ENCODE peak calls at places on chromosomes 5 and 9, in four cellular contexts. One of them, this sample, is unnamed.

GRCh38 chr9:124216474-124217176 is 41.1 kb upstream of the NEK6 start:
- DNase-seq in GM12878: peak; percentile 80
- DNase-seq in GM12891: no peak
- DNase-seq in HL-60: peak; percentile 98
- DNase-seq in this sample: no peak

GRCh38 chr5:147307170-147307569 is 72.3 kb downstream of the STK32A start:
- DNase-seq in HL-60: no peak
- DNase-seq in GM12878: no peak
- DNase-seq in GM12891: no peak
- DNase-seq in this sample: no peak

GRCh38 chr5:121805931-121806330 is 45.8 kb upstream of the FTMT start:
- DNase-seq in HL-60: no peak
- DNase-seq in GM12878: no peak
- DNase-seq in GM12891: no peak
- DNase-seq in this sample: no peak

GRCh38 chr9:32395483-32396216 is 11.2 kb downstream of the ACO1 start:
- DNase-seq in GM12891: no peak
- DNase-seq in GM12878: no peak
- DNase-seq in HL-60: no peak
- DNase-seq in this sample: no peak

GRCh38 chr9:38486837-38487236 is 62.6 kb upstream of the IGFBPL1 start:
- DNase-seq in GM12891: no peak
- DNase-seq in GM12878: no peak
- DNase-seq in HL-60: no peak
- DNase-seq in this sample: no peak

GRCh38 chr5:55429707-55430253 is 105.0 kb downstream of the PLPP1 start:
- DNase-seq in GM12878: no peak
- DNase-seq in GM12891: no peak
- DNase-seq in HL-60: no peak
- DNase-seq in this sample: no peak

GRCh38 chr9:16245756-16246440 is 624.6 kb downstream of the BNC2 start:
- DNase-seq in GM12878: no peak
- DNase-seq in GM12891: no peak
- DNase-seq in HL-60: no peak
- DNase-seq in this sample: no peak

GRCh38 chr9:29865764-29866313 is 2292.6 kb upstream of the C9orf72 start:
- DNase-seq in GM12891: no peak
- DNase-seq in HL-60: no peak
- DNase-seq in GM12878: no peak
- DNase-seq in this sample: no peak

GRCh38 chr5:14397717-14398116 is 183.9 kb upstream of the OTULINL start:
- DNase-seq in GM12878: no peak
- DNase-seq in GM12891: no peak
- DNase-seq in HL-60: no peak
- DNase-seq in this sample: no peak

GRCh38 chr5:14739538-14739937 is 75.0 kb downstream of the OTULIN start:
- DNase-seq in GM12891: no peak
- DNase-seq in GM12878: no peak
- DNase-seq in HL-60: no peak
- DNase-seq in this sample: no peak

GRCh38 chr9:87193925-87194380 is 246.6 kb upstream of the GAS1 start:
- DNase-seq in GM12878: no peak
- DNase-seq in HL-60: no peak
- DNase-seq in GM12891: no peak
- DNase-seq in this sample: no peak

GRCh38 chr5:113514263-113514590 is 733 bp downstream of the YTHDC2 start:
- DNase-seq in GM12878: no peak
- DNase-seq in HL-60: no peak
- DNase-seq in GM12891: no peak
- DNase-seq in this sample: no peak

GRCh38 chr9:81620009-81620405 is 69.3 kb downstream of the TLE1 start:
- DNase-seq in GM12891: no peak
- DNase-seq in GM12878: no peak
- DNase-seq in HL-60: no peak
- DNase-seq in this sample: no peak

GRCh38 chr9:23771746-23772145 is 54.3 kb downstream of the ELAVL2 start:
- DNase-seq in GM12878: no peak
- DNase-seq in HL-60: no peak
- DNase-seq in GM12891: no peak
- DNase-seq in this sample: no peak

GRCh38 chr5:78768781-78769380 is 120.3 kb upstream of the LHFPL2 start:
- DNase-seq in HL-60: no peak
- DNase-seq in GM12891: no peak
- DNase-seq in GM12878: no peak
- DNase-seq in this sample: no peak

GRCh38 chr5:66849803-66850202 is 253.6 kb downstream of the MAST4 start:
- DNase-seq in GM12891: no peak
- DNase-seq in GM12878: no peak
- DNase-seq in HL-60: no peak
- DNase-seq in this sample: no peak

GRCh38 chr5:142982821-142983200 is 212.6 kb downstream of the ARHGAP26 start:
- DNase-seq in GM12878: no peak
- DNase-seq in HL-60: no peak
- DNase-seq in GM12891: no peak
- DNase-seq in this sample: no peak
- TF ChIP-seq SPI1 in GM12878: no peak
- TF ChIP-seq SPI1 in HL-60: no peak
- TF ChIP-seq SPI1 in GM12891: no peak
- TF ChIP-seq SPI1 in this sample: no peak

GRCh38 chr5:142531977-142532376 is 153.9 kb downstream of the FGF1 start:
- DNase-seq in GM12891: no peak
- DNase-seq in HL-60: no peak
- DNase-seq in GM12878: no peak
- DNase-seq in this sample: no peak

GRCh38 chr5:142529626-142530278 is 156.1 kb downstream of the FGF1 start:
- DNase-seq in GM12878: no peak
- DNase-seq in HL-60: no peak
- DNase-seq in GM12891: no peak
- DNase-seq in this sample: no peak

GRCh38 chr5:142530904-142531303 is 155.0 kb downstream of the FGF1 start:
- DNase-seq in GM12878: no peak
- DNase-seq in GM12891: no peak
- DNase-seq in HL-60: no peak
- DNase-seq in this sample: no peak

GRCh38 chr5:142527234-142527633 is 158.7 kb downstream of the FGF1 start:
- DNase-seq in GM12891: no peak
- DNase-seq in GM12878: no peak
- DNase-seq in HL-60: no peak
- DNase-seq in this sample: no peak

GRCh38 chr5:142527664-142528295 is 158.1 kb downstream of the FGF1 start:
- DNase-seq in GM12878: no peak
- DNase-seq in GM12891: no peak
- DNase-seq in HL-60: no peak
- DNase-seq in this sample: no peak
- TF ChIP-seq SPI1 in GM12878: no peak
- TF ChIP-seq SPI1 in GM12891: peak; percentile 55
- TF ChIP-seq SPI1 in HL-60: peak; percentile 11
- TF ChIP-seq SPI1 in this sample: no peak

GRCh38 chr5:16464664-16465543 is 696 bp downstream of the ZNF622 start:
- DNase-seq in GM12891: no peak
- DNase-seq in GM12878: no peak
- DNase-seq in HL-60: no peak
- DNase-seq in this sample: peak; percentile 32
- TF ChIP-seq SPI1 in GM12891: no peak
- TF ChIP-seq SPI1 in GM12878: no peak
- TF ChIP-seq SPI1 in HL-60: peak; percentile 26
- TF ChIP-seq SPI1 in this sample: peak; percentile 33

DNA sequence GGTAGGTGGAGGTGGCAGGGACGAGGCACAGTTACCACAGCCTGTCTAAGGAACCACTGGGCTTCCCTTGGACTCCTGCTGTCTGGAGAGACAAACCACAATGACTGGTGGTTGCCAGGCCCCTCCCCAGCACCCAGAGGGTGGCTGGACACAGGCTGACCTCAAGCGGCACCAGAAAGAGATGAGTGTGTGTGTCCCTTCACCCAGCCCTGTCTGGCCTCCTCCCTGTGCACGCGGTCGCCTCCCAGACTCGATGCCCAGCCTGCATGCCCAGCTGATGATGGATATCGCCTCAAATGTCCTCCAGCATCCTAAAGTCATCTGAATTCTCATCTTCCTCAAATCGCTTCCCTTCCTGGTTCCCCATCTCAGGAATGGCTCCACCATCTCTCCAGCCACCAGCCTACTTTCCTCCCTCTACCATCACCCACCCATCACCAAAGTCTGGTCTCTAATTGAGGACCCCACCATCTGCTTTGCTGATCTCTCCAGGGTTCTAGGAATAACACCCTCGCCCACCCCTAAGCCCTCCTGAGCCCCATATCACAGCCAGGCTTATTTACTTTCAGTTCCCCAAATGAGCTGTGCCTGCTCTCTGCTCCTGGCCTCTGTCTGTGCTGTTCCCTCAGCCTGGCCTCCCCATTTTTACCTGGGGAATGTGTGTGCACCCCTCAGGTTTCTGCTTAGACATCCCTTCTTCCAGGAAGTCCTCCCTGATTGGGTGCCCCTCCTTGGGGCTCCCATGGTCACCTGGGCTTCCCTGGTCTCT is 52.5 kb upstream of the GGTA1 start:
- DNase-seq in HL-60: no peak
- DNase-seq in GM12891: no peak
- DNase-seq in GM12878: no peak
- DNase-seq in this sample: no peak
- TF ChIP-seq SPI1 in HL-60: no peak
- TF ChIP-seq SPI1 in GM12891: peak; percentile 95
- TF ChIP-seq SPI1 in GM12878: peak; percentile 89
- TF ChIP-seq SPI1 in this sample: no peak

DNA sequence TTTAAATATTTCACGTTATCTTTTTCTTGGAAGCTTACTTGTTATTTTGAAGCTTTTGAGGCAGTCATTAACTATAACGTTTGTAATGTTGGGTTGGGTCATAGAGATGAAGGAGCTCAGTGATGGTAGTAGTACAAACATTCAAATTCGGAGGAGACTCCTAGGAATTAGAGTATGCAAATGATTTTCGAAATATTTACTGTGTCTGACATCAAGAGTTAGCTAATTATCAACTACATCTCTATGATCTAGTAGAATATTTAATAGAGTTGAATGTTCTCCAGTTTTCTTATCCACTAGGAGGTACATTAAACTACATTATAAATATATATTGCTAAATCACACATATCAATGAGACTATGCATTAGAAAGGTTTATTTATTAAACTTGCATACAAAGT is 28.8 kb upstream of the C5orf24 start:
- DNase-seq in GM12891: no peak
- DNase-seq in GM12878: no peak
- DNase-seq in HL-60: no peak
- DNase-seq in this sample: no peak
- TF ChIP-seq SPI1 in GM12891: no peak
- TF ChIP-seq SPI1 in GM12878: no peak
- TF ChIP-seq SPI1 in HL-60: no peak
- TF ChIP-seq SPI1 in this sample: no peak

GRCh38 chr5:88786789-88787188 is 96.2 kb downstream of the MEF2C start:
- DNase-seq in HL-60: no peak
- DNase-seq in GM12891: no peak
- DNase-seq in GM12878: no peak
- DNase-seq in this sample: no peak

GRCh38 chr5:88786217-88786560 is 96.8 kb downstream of the MEF2C start:
- DNase-seq in HL-60: no peak
- DNase-seq in GM12878: no peak
- DNase-seq in GM12891: no peak
- DNase-seq in this sample: no peak

GRCh38 chr5:88787856-88788255 is 95.1 kb downstream of the MEF2C start:
- DNase-seq in HL-60: no peak
- DNase-seq in GM12891: no peak
- DNase-seq in GM12878: no peak
- DNase-seq in this sample: no peak

GRCh38 chr5:88780731-88781130 is 102.3 kb downstream of the MEF2C start:
- DNase-seq in GM12878: no peak
- DNase-seq in GM12891: no peak
- DNase-seq in HL-60: no peak
- DNase-seq in this sample: no peak

DNA sequence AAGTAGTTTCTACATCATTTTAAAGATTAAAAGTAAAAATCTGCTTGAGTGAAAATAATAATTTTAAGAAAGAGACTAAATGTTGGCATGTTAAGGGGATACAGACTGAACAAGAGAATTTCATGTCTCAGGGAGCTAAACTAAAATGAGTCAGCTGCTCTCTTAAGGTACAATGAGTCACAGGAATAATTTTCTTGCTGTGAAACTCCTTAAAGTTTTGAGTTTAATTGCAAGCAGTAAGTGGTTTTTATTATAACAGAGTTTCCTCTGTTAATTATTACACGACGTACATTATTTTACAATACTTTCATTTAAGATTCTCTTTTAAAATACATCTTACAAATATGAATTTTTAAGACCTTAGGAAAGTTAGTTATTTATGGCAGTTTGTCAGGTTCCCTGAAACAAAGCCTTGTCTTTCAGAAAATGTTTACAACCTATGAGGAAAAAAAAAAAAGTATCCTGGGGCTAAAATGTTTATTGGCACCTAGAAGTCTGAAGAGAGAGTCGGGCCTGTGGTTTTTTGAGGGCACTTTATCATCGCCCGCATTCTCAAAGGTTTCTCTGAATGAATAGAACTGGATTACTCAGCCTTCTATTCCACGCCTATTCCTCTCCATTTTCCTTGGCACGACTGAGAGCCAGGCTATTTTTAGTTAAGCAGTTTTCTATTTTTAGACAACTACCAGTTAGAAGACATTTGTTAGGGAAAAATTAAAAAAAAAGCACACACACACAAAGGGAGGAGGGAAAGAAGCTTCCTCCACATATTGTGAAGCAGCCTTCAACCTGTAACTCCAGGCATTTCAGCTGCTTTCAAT is 97.4 kb downstream of the MEF2C start:
- DNase-seq in GM12891: no peak
- DNase-seq in HL-60: no peak
- DNase-seq in GM12878: peak; percentile 43
- DNase-seq in this sample: peak; percentile 45
- TF ChIP-seq SPI1 in GM12891: no peak
- TF ChIP-seq SPI1 in HL-60: no peak
- TF ChIP-seq SPI1 in GM12878: no peak
- TF ChIP-seq SPI1 in this sample: no peak

DNA sequence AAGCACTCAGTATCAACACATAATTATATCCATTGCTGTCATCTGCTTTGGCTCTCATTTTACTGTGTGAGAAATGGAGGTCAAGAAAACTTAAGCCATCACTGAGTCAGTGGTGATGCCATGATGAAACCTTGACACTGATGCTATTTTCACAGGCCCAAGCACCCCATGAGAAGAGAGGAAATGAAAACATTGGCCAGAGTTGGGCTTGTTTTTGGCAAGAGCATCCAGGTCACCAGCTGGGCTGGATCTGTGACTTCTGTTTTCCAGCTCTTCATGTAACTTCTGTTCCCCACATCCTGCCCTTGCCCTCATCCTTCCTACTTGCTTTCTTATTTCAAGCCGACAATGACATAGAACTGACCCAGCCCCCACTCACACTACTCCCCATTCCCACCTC is 10.0 kb downstream of the LCP2 start:
- DNase-seq in HL-60: no peak
- DNase-seq in GM12891: no peak
- DNase-seq in GM12878: no peak
- DNase-seq in this sample: no peak
- TF ChIP-seq SPI1 in HL-60: peak; percentile 49
- TF ChIP-seq SPI1 in GM12891: peak; percentile 29
- TF ChIP-seq SPI1 in GM12878: peak; percentile 20
- TF ChIP-seq SPI1 in this sample: no peak